ENCODE peak calls at places on chromosome 10, in four cellular contexts. J is T-helper 1 cell, H is GM04504, B is midbrain. E is an unnamed sample.

GRCh38 chr10:31770307-31770902 is 158.2 kb downstream of the ARHGAP12 start:
- DNase-seq in J (peak; percentile 49), H (no peak), B (peak; percentile 34), E (peak; percentile 55)

GRCh38 chr10:70296406-70296899 is 12.6 kb upstream of the NPFFR1 start:
- DNase-seq in J (no peak), H (peak; percentile 92), B (no peak), E (peak; percentile 66)

GRCh38 chr10:95312986-95313495 is 22.2 kb upstream of the PDLIM1 start:
- DNase-seq in J (no peak), H (no peak), B (no peak), E (no peak)

GRCh38 chr10:13526952-13527863 is 1.6 kb downstream of the BEND7 start:
- DNase-seq in J (no peak), H (peak; percentile 46), B (peak; percentile 1), E (no peak)

GRCh38 chr10:100306861-100307260 is 20.4 kb upstream of the BLOC1S2 start:
- DNase-seq in J (no peak), H (no peak), B (no peak), E (no peak)

GRCh38 chr10:71396714-71397339 is at the start of gene CDH23:
- DNase-seq in J (no peak), H (no peak), B (no peak), E (peak; percentile 38)

GRCh38 chr10:116331815-116332214 is 7.6 kb downstream of the CCDC172 start:
- DNase-seq in J (no peak), H (no peak), B (no peak), E (no peak)

GRCh38 chr10:42783181-42783549 is 570 bp downstream of the BMS1 start:
- DNase-seq in J (no peak), H (peak; percentile 14), B (no peak), E (peak; percentile 15)

GRCh38 chr10:75547391-75548298 is 116.2 kb downstream of the LRMDA start:
- DNase-seq in J (no peak), H (no peak), B (no peak), E (no peak)

GRCh38 chr10:70119623-70120022 is 13.0 kb downstream of the AIFM2 start:
- DNase-seq in J (no peak), H (no peak), B (no peak), E (no peak)

GRCh38 chr10:28241766-28242399 is 61.0 kb downstream of the MPP7 start:
- DNase-seq in J (peak; percentile 18), H (no peak), B (peak; percentile 35), E (peak; percentile 17)

GRCh38 chr10:114928818-114929217 is 9.2 kb upstream of the TRUB1 start:
- DNase-seq in J (no peak), H (no peak), B (no peak), E (no peak)

GRCh38 chr10:22662693-22663330 is 51.6 kb downstream of the PIP4K2A start:
- DNase-seq in J (no peak), H (no peak), B (no peak), E (no peak)

GRCh38 chr10:49304137-49304536 is 5.2 kb downstream of the C10orf71 start:
- DNase-seq in J (no peak), H (no peak), B (no peak), E (no peak)

GRCh38 chr10:95683966-95684365 is 9.8 kb downstream of the TCTN3 start:
- DNase-seq in J (no peak), H (no peak), B (no peak), E (no peak)

GRCh38 chr10:124738441-124738840 is 5.7 kb downstream of the FAM53B start:
- DNase-seq in J (no peak), H (no peak), B (no peak), E (no peak)

GRCh38 chr10:131901181-131901829 is 497 bp downstream of the PPP2R2D start:
- DNase-seq in J (peak; percentile 35), H (no peak), B (peak; percentile 4), E (peak; percentile 70)

GRCh38 chr10:109956454-109957091 is 33.3 kb upstream of the XPNPEP1 start:
- DNase-seq in J (no peak), H (no peak), B (peak; percentile 4), E (no peak)

E was measured in transverse colon.